ENCODE peak calls at places on chromosomes 3 and 15, in four cellular contexts. E, R, Z and Q are unnamed samples.

GRCh38 chr3:158483701-158484100 is 87.3 kb upstream of the MLF1 start:
- DNase-seq in E (no peak), R (no peak), Z (no peak), Q (no peak)

GRCh38 chr3:147358144-147358992 is 48.0 kb downstream of the ZIC4 start:
- DNase-seq in E (no peak), Z (no peak), R (no peak), Q (no peak)

GRCh38 chr3:30342319-30343060 is 263.9 kb upstream of the TGFBR2 start:
- DNase-seq in Z (no peak), R (no peak), E (no peak), Q (no peak)

GRCh38 chr15:31024330-31024729 is 32.9 kb upstream of the MTMR10 start:
- DNase-seq in E (no peak), Z (no peak), R (no peak), Q (peak; percentile 58)

GRCh38 chr15:72237286-72238224 is 6.6 kb upstream of the PKM start:
- DNase-seq in R (peak; percentile 15), E (no peak), Z (peak; percentile 51), Q (peak; percentile 52)

GRCh38 chr3:94615275-94616065 is 552.6 kb downstream of the NSUN3 start:
- DNase-seq in R (no peak), Z (no peak), E (no peak), Q (no peak)

GRCh38 chr15:88628018-88628673 is 7.0 kb downstream of the AEN start:
- DNase-seq in Z (no peak), R (no peak), E (no peak), Q (peak; percentile 20)

GRCh38 chr3:15936347-15936746 is 138.6 kb upstream of the ANKRD28 start:
- DNase-seq in R (no peak), Z (no peak), E (no peak), Q (no peak)

GRCh38 chr3:29065211-29065785 is 215.6 kb upstream of the RBMS3 start:
- DNase-seq in E (no peak), Z (peak; percentile 29), R (peak; percentile 19), Q (peak; percentile 8)

GRCh38 chr15:98800437-98801233 is 152.3 kb downstream of the IGF1R start:
- DNase-seq in E (no peak), R (peak; percentile 44), Z (peak; percentile 47), Q (peak; percentile 49)

GRCh38 chr15:98799461-98799971 is 151.2 kb downstream of the IGF1R start:
- DNase-seq in E (no peak), Z (no peak), R (no peak), Q (peak; percentile 59)

GRCh38 chr15:98801234-98801561 is 152.9 kb downstream of the IGF1R start:
- DNase-seq in Z (no peak), R (no peak), E (no peak), Q (peak; percentile 25)

GRCh38 chr15:98798375-98798893 is 150.1 kb downstream of the IGF1R start:
- DNase-seq in R (no peak), E (no peak), Z (no peak), Q (no peak)

DNA sequence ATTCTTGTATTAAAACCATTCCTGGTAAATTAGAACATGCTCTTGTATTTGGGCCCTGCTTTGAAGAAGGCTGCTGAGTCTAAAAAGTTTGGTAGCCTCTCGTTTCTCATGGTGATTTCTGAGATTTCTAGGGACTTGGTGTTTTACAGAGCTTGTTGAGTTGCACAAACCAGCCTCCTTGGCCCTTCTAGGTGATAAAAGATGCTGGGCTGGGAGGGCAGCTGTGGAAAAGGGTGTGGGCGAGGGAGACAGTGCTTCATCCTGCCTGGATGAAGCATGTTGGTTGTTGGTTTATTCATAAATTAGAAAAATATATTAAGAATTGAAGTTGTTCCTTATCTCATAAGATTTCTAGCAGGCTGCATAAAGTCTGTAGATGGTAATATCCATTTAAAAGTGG is 151.7 kb downstream of the IGF1R start:
- DNase-seq in R (no peak), Z (no peak), E (no peak), Q (no peak)
- H3K4me3 ChIP-seq in R (no peak overlapping the region), Z (no peak overlapping the region), E (no peak overlapping the region), Q (no peak overlapping the region)

GRCh38 chr3:152827313-152827712 is 7.6 kb upstream of the P2RY1 start:
- DNase-seq in E (no peak), Z (no peak), R (no peak), Q (no peak)

GRCh38 chr3:152832046-152832445 is 2.9 kb upstream of the P2RY1 start:
- DNase-seq in R (no peak), Z (no peak), E (no peak), Q (no peak)

GRCh38 chr3:152833089-152833488 is 1.8 kb upstream of the P2RY1 start:
- DNase-seq in Z (no peak), E (no peak), R (no peak), Q (no peak)

GRCh38 chr3:152828075-152828840 is 6.7 kb upstream of the P2RY1 start:
- DNase-seq in Z (no peak), R (no peak), E (no peak), Q (no peak)

GRCh38 chr3:152830245-152830644 is 4.7 kb upstream of the P2RY1 start:
- DNase-seq in Z (no peak), R (no peak), E (no peak), Q (no peak)
- H3K27me3 ChIP-seq in Z (no peaks in the 10 kb centered on the region), R (peaks cover 25% of the 10 kb centered on the region), E (peaks cover 2% of the 10 kb centered on the region), Q (peaks cover under 1% of the 10 kb centered on the region)

DNA sequence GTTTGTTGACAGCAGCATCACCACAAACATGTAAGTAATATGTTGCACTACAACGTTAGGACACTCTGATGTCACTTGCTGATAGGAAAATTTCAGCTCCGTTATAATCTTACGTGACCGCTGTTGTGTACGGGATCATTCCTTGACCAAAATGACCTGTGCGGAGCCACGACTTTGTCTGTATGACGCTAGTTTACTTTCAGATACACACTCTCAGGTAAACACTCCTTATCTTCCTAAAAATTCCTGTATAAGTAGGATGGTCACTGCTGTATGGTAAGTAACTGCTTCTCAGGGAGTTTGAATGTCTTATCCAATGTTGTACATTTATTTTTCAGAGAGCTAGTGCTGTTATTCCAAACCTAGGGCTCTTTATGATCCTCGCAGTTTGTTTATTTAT is 410.3 kb downstream of the NAALADL2 start:
- DNase-seq in E (no peak), R (no peak), Z (no peak), Q (no peak)
- H3K4me3 ChIP-seq in E (no peak overlapping the region), R (no peak overlapping the region), Z (no peak overlapping the region), Q (no peak overlapping the region)

GRCh38 chr3:63707731-63708130 is 55.3 kb downstream of the SNTN start:
- DNase-seq in R (no peak), E (no peak), Z (no peak), Q (no peak)
- H3K27me3 ChIP-seq in R (no peaks in the 10 kb centered on the region), E (no peaks in the 10 kb centered on the region), Z (no peaks in the 10 kb centered on the region), Q (no peaks in the 10 kb centered on the region)